ENCODE peak calls at places on chromosome 7, in eight cellular contexts. C, S, U, Y, Q, V, W and B are unnamed samples.

GRCh38 chr7:5525271-5526189 is 101.9 kb upstream of the TNRC18 start:
- DNase-seq in U (no peak), S (no peak), Y (no peak), C (no peak), W (no peak), Q (no peak), V (peak), B (no peak)

GRCh38 chr7:12244129-12244528 is 33.0 kb downstream of the TMEM106B start:
- DNase-seq in Y (no peak), U (peak), S (peak), W (no peak), Q (no peak), C (peak), V (peak), B (peak)

GRCh38 chr7:115962340-115962739 is 68.2 kb downstream of the TFEC start:
- DNase-seq in Q (no peak), S (no peak), W (no peak), Y (no peak), V (no peak), U (no peak), C (no peak), B (no peak)

GRCh38 chr7:73671857-73672445 is 4.3 kb downstream of the VPS37D start:
- DNase-seq in Y (no peak), Q (no peak), S (no peak), C (no peak), U (no peak), W (no peak), V (no peak), B (no peak)

GRCh38 chr7:1942704-1943294 is 272.7 kb downstream of the ELFN1 start:
- DNase-seq in Q (no peak), W (no peak), Y (no peak), S (peak), V (no peak), C (no peak), U (no peak), B (no peak)

GRCh38 chr7:53744361-53744760 is 708.9 kb downstream of the POM121L12 start:
- DNase-seq in Y (no peak), S (no peak), W (no peak), V (no peak), C (no peak), U (peak), Q (no peak), B (no peak)

GRCh38 chr7:151110941-151111645 is 24.8 kb downstream of the AGAP3 start:
- DNase-seq in U (peak), V (peak), C (peak), Q (peak), S (peak), Y (peak), W (peak), B (peak)

GRCh38 chr7:118590107-118590506 is 365.6 kb downstream of the ANKRD7 start:
- DNase-seq in W (no peak), Q (no peak), U (peak), S (no peak), V (peak), C (no peak), Y (no peak), B (no peak)

GRCh38 chr7:142632291-142633134 is 116.8 kb upstream of the PRSS1 start:
- DNase-seq in W (peak), S (peak), Q (peak), Y (peak), U (peak), V (peak), C (peak), B (peak)

GRCh38 chr7:93016085-93016471 is 101.7 kb downstream of the SAMD9 start:
- DNase-seq in S (no peak), V (no peak), C (no peak), Q (no peak), U (no peak), Y (no peak), W (no peak), B (no peak)

GRCh38 chr7:131007439-131008330 is 273.7 kb upstream of the KLF14 start:
- DNase-seq in W (no peak), S (peak), V (peak), Q (peak), U (peak), Y (no peak), C (peak), B (peak)

GRCh38 chr7:103944230-103944900 is 45.1 kb downstream of the RELN start:
- DNase-seq in Q (no peak), S (no peak), Y (no peak), W (no peak), U (no peak), V (no peak), C (no peak), B (no peak)

GRCh38 chr7:92916751-92917369 is 80.5 kb upstream of the CDK6 start:
- DNase-seq in Q (no peak), U (peak), S (peak), V (peak), W (no peak), C (peak), Y (no peak), B (peak)

GRCh38 chr7:100865971-100866720 is 1.0 kb upstream of the TRIP6 start:
- DNase-seq in Q (peak), Y (peak), U (no peak), S (peak), C (no peak), V (peak), W (peak), B (peak)

GRCh38 chr7:1716263-1717094 is 46.4 kb downstream of the ELFN1 start:
- DNase-seq in V (no peak), W (no peak), Y (no peak), U (no peak), C (peak), Q (no peak), S (peak), B (no peak)